ENCODE peak calls at places on chromosomes 11 and 22, in four cellular contexts. P is hepatocyte, S is OCI-LY7, E is HCT116. A is an unnamed sample.

GRCh38 chr11:15412054-15412453 is 297.3 kb downstream of the INSC start:
- DNase-seq in E (no peak), P (no peak), S (peak), A (no peak)

GRCh38 chr22:38567531-38568245 is 2.3 kb downstream of the DMC1 start:
- DNase-seq in E (no peak), S (no peak), P (no peak), A (no peak)

GRCh38 chr22:20438678-20439492 is 1.3 kb upstream of the SCARF2 start:
- DNase-seq in E (no peak), P (no peak), S (no peak), A (no peak)

GRCh38 chr11:61509058-61510029 is 795 bp downstream of the LRRC10B start:
- DNase-seq in E (peak), S (no peak), P (peak), A (peak)

GRCh38 chr11:12187399-12187798 is 77.0 kb downstream of the MICAL2 start:
- DNase-seq in E (no peak), S (no peak), P (no peak), A (no peak)

GRCh38 chr22:29702931-29703594 is 16.7 kb upstream of the CABP7 start:
- DNase-seq in S (peak), E (no peak), P (no peak), A (no peak)

GRCh38 chr11:47523491-47524199 is 29.3 kb downstream of the CELF1 start:
- DNase-seq in P (peak), S (no peak), E (no peak), A (peak)

GRCh38 chr22:46009730-46010129 is 32.8 kb upstream of the WNT7B start:
- DNase-seq in P (no peak), S (no peak), E (no peak), A (no peak)

GRCh38 chr11:96044311-96044710 is 120.4 kb upstream of the MTMR2 start:
- DNase-seq in P (no peak), S (no peak), E (no peak), A (no peak)

GRCh38 chr11:74070713-74071506 is 62.0 kb upstream of the UCP3 start:
- DNase-seq in E (no peak), P (no peak), S (no peak), A (peak)

GRCh38 chr22:38415561-38416321 is 39.3 kb downstream of the KCNJ4 start:
- DNase-seq in E (no peak), S (no peak), P (peak), A (no peak)

GRCh38 chr22:27851974-27852713 is 50.6 kb upstream of the MN1 start:
- DNase-seq in E (no peak), P (no peak), S (no peak), A (no peak)

DNA sequence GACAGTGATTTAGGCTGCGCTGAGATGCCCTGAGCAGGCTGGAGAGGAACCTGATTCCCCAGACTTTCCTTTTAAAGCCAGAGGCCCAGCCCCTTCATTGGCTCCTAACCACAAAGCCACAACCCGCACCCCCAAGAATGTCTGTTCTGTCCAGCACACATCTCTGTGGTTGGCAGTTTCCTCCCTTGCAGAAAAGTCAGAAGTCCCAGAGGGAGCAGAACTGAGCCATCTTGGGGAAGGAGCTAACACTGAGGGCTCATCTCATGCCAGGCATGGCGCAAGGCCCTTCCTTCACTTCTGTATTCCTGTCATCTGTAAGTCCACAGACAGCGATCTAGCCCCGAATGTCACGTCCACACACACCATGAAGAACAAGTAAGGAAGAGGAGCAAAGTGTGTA is 97.1 kb upstream of the SYT13 start:
- DNase-seq in P (no peak), S (no peak), E (no peak), A (no peak)
- TF ChIP-seq EZH2phosphoT487 in P (no peak), S (no peak), E (no peak), A (no peak)

GRCh38 chr22:22798716-22799115 is 88.9 kb upstream of the IGLL5 start:
- DNase-seq in E (no peak), S (no peak), P (no peak), A (no peak)
- TF ChIP-seq EZH2phosphoT487 in E (no peak), S (no peak), P (no peak), A (no peak)

DNA sequence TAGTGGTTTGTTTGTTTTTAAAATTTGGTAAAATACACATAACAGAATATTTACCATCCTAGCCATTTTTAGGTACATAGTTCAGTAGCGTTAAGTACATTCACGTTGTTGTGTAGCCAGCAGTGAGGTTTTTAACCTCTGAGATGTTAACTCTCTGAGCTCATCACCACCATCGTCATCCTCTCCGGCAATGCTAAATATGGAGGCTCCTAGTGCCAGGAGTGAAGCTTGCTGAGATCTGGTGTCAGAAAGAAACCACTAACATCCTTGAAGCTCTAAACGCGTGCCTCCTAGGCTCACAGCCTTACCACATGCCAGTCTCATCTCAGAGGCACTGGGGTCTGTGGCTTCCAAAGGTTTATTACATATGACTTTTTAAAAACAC is 330.2 kb upstream of the B3GAT1 start:
- DNase-seq in E (no peak), P (no peak), S (no peak), A (no peak)
- TF ChIP-seq EZH2phosphoT487 in E (no peak), P (no peak), S (no peak), A (no peak)

GRCh38 chr11:8285228-8285627 is 21.6 kb upstream of the LMO1 start:
- DNase-seq in P (no peak), E (no peak), S (no peak), A (no peak)

GRCh38 chr11:8281266-8281665 is 17.6 kb upstream of the LMO1 start:
- DNase-seq in S (no peak), E (no peak), P (no peak), A (no peak)

GRCh38 chr11:8285796-8286195 is 22.1 kb upstream of the LMO1 start:
- DNase-seq in S (no peak), E (no peak), P (no peak), A (no peak)

GRCh38 chr11:8283510-8284272 is 20.0 kb upstream of the LMO1 start:
- DNase-seq in E (no peak), P (peak), S (no peak), A (no peak)

GRCh38 chr11:8282621-8283509 is 19.2 kb upstream of the LMO1 start:
- DNase-seq in E (no peak), P (no peak), S (no peak), A (no peak)
- TF ChIP-seq EZH2phosphoT487 in E (no peak), P (no peak), S (no peak), A (no peak)

GRCh38 chr11:71285111-71285510 is 32.7 kb upstream of the SHANK2 start:
- DNase-seq in P (no peak), S (no peak), E (no peak), A (no peak)

GRCh38 chr11:71281901-71282300 is 29.5 kb upstream of the SHANK2 start:
- DNase-seq in P (no peak), E (no peak), S (no peak), A (no peak)

GRCh38 chr11:71282581-71283351 is 30.4 kb upstream of the SHANK2 start:
- DNase-seq in S (no peak), P (no peak), E (peak), A (peak)

GRCh38 chr11:71284525-71285092 is 32.2 kb upstream of the SHANK2 start:
- DNase-seq in S (no peak), P (peak), E (no peak), A (peak)

DNA sequence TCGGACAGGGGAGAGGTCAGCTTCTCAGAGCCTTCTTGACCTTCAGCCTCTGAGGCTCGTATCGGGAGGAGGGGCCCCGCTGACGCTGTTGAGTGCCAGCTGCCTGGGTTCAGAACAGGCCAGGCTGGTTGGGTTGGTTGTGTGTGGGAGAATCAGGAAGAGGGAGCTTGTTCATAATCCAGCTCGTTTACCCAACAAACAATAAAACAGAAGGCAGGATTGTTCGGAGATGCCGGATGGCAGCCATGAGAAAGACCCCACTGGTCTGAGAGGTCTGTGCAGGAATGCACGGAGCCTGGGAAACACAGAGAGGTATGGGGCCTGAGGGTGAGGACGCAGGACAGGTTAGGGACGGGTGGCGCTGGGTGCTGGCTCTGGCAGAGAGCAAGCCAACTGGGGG is 31.6 kb upstream of the SHANK2 start:
- DNase-seq in P (peak), S (no peak), E (no peak), A (peak)
- TF ChIP-seq EZH2phosphoT487 in P (no peak), S (no peak), E (no peak), A (no peak)

A was measured in PC-3.